ENCODE peak calls at places on chromosome 9, in four cellular contexts. Z is skeletal muscle cell, M is amygdala, G is kidney tubule cell. L is an unnamed sample.

GRCh38 chr9:17064558-17064957 is 70.3 kb upstream of the CNTLN start:
- DNase-seq in G (no peak), M (no peak), Z (no peak), L (no peak)

GRCh38 chr9:128771094-128771721 is 519 bp downstream of the ZER1 start:
- DNase-seq in G (peak; percentile 23), Z (no peak), M (no peak), L (no peak)

GRCh38 chr9:121645003-121645402 is 6.4 kb upstream of the DAB2IP start:
- DNase-seq in M (no peak), G (peak; percentile 30), Z (no peak), L (no peak)

GRCh38 chr9:69070201-69070600 is 34.6 kb downstream of the FXN start:
- DNase-seq in Z (no peak), M (no peak), G (no peak), L (no peak)

GRCh38 chr9:20227166-20227874 is 395.0 kb downstream of the MLLT3 start:
- DNase-seq in Z (no peak), M (no peak), G (no peak), L (no peak)

GRCh38 chr9:89955626-89956025 is 350.8 kb downstream of the GADD45G start:
- DNase-seq in G (no peak), M (no peak), Z (no peak), L (no peak)

GRCh38 chr9:86027767-86028166 is 71.6 kb downstream of the GOLM1 start:
- DNase-seq in M (no peak), Z (no peak), G (no peak), L (no peak)

GRCh38 chr9:137793196-137793841 is 84.3 kb upstream of the CACNA1B start:
- DNase-seq in Z (no peak), M (no peak), G (no peak), L (no peak)

GRCh38 chr9:3929345-3930150 is 370.3 kb downstream of the GLIS3 start:
- DNase-seq in Z (no peak), G (no peak), M (no peak), L (no peak)

GRCh38 chr9:81690251-81690851 is 1.0 kb upstream of the TLE1 start:
- DNase-seq in Z (no peak), G (peak; percentile 67), M (no peak), L (no peak)

GRCh38 chr9:135989722-135990467 is 28.7 kb upstream of the UBAC1 start:
- DNase-seq in G (no peak), Z (no peak), M (peak; percentile 25), L (peak; percentile 14)

GRCh38 chr9:70091553-70091952 is 47.9 kb downstream of the MAMDC2 start:
- DNase-seq in M (no peak), G (peak; percentile 14), Z (no peak), L (no peak)

GRCh38 chr9:128103589-128103962 is 24.0 kb downstream of the PTGES2 start:
- DNase-seq in G (peak; percentile 44), Z (no peak), M (no peak), L (no peak)

GRCh38 chr9:77562021-77562748 is 85.9 kb downstream of the GNA14 start:
- DNase-seq in G (no peak), M (no peak), Z (no peak), L (no peak)

GRCh38 chr9:74577956-74578355 is 80.8 kb downstream of the RORB start:
- DNase-seq in Z (no peak), G (no peak), M (no peak), L (no peak)

GRCh38 chr9:83449166-83449565 is 89.0 kb downstream of the FRMD3 start:
- DNase-seq in M (no peak), Z (no peak), G (no peak), L (no peak)

GRCh38 chr9:109968702-109969450 is 188.9 kb downstream of the PALM2AKAP2 start:
- DNase-seq in G (peak; percentile 15), Z (no peak), M (no peak), L (no peak)

GRCh38 chr9:120411862-120412424 is 168.0 kb downstream of the CDK5RAP2 start:
- DNase-seq in Z (no peak), M (no peak), G (no peak), L (no peak)

GRCh38 chr9:70587143-70587710 is 172.8 kb upstream of the KLF9 start:
- DNase-seq in M (no peak), Z (no peak), G (peak; percentile 17), L (no peak)

GRCh38 chr9:36416870-36417269 is 16.8 kb upstream of the RNF38 start:
- DNase-seq in M (no peak), Z (no peak), G (no peak), L (no peak)

GRCh38 chr9:13817754-13818278 is 496.1 kb downstream of the NFIB start:
- DNase-seq in Z (no peak), G (no peak), M (no peak), L (no peak)

GRCh38 chr9:77475641-77476473 is 172.3 kb downstream of the GNA14 start:
- DNase-seq in G (no peak), Z (peak; percentile 37), M (no peak), L (no peak)

GRCh38 chr9:3931996-3932906 is 367.6 kb downstream of the GLIS3 start:
- DNase-seq in Z (no peak), M (no peak), G (no peak), L (no peak)

GRCh38 chr9:81724242-81724889 is 35.0 kb upstream of the TLE1 start:
- DNase-seq in M (no peak), Z (peak; percentile 30), G (no peak), L (no peak)